ENCODE peak calls at places on chromosomes 5 and 9, in five cellular contexts. W, K, E, L and Q are unnamed samples.
A peak's percentile ranks its signal among the peaks of the same experiment; 100 is the strongest.

GRCh38 chr5:123651234-123651633 is 139.3 kb downstream of the CSNK1G3 start:
- DNase-seq in L (no peak), E (no peak), K (no peak), W (no peak), Q (no peak)

GRCh38 chr5:139808481-139809330 is 13.1 kb downstream of the PSD2 start:
- DNase-seq in E (no peak), L (peak; percentile 42), W (no peak), K (peak; percentile 41), Q (no peak)

GRCh38 chr9:4620881-4621555 is 41.1 kb upstream of the PLPP6 start:
- DNase-seq in L (peak; percentile 37), K (peak; percentile 71), E (no peak), W (no peak), Q (no peak)

GRCh38 chr5:172764861-172765765 is 5.9 kb downstream of the DUSP1 start:
- DNase-seq in K (peak; percentile 100), L (peak; percentile 100), W (peak; percentile 95), E (peak; percentile 98), Q (peak; percentile 92)

GRCh38 chr5:90983748-90984147 is 399.4 kb downstream of the ARRDC3 start:
- DNase-seq in W (no peak), K (peak; percentile 20), E (no peak), L (peak; percentile 32), Q (no peak)

GRCh38 chr5:180367991-180368390 is 14.9 kb upstream of the GFPT2 start:
- DNase-seq in L (no peak), W (no peak), E (no peak), K (no peak), Q (no peak)

GRCh38 chr9:104177003-104177611 is 83.0 kb downstream of the SMC2 start:
- DNase-seq in L (peak; percentile 12), E (no peak), W (no peak), K (peak; percentile 55), Q (no peak)

GRCh38 chr5:156155638-156156037 is 171.3 kb upstream of the SGCD start:
- DNase-seq in L (no peak), W (no peak), K (no peak), E (peak; percentile 15), Q (no peak)

GRCh38 chr5:138450971-138451370 is 12.1 kb downstream of the REEP2 start:
- DNase-seq in K (no peak), L (no peak), E (no peak), W (no peak), Q (no peak)

GRCh38 chr9:133677126-133678010 is 41.2 kb downstream of the DBH start:
- DNase-seq in K (no peak), L (no peak), E (no peak), W (peak; percentile 19), Q (peak; percentile 30)

GRCh38 chr9:114046876-114047275 is 31.2 kb downstream of the AMBP start:
- DNase-seq in L (no peak), W (no peak), K (peak; percentile 18), E (no peak), Q (no peak)

GRCh38 chr9:79257215-79257614 is 314.6 kb upstream of the TLE4 start:
- DNase-seq in E (no peak), K (no peak), L (no peak), W (no peak), Q (no peak)

GRCh38 chr5:169004551-169004950 is 296.4 kb downstream of the SLIT3 start:
- DNase-seq in K (no peak), W (no peak), E (no peak), L (peak; percentile 7), Q (no peak)

GRCh38 chr5:108642170-108642906 is 105.4 kb upstream of the FER start:
- DNase-seq in E (peak; percentile 76), L (peak; percentile 81), W (peak; percentile 16), K (peak; percentile 84), Q (no peak)

GRCh38 chr5:84229045-84229444 is 155.6 kb downstream of the EDIL3 start:
- DNase-seq in W (no peak), K (no peak), L (no peak), E (no peak), Q (no peak)

GRCh38 chr9:23563497-23563896 is 262.5 kb downstream of the ELAVL2 start:
- DNase-seq in L (no peak), K (no peak), W (no peak), E (no peak), Q (no peak)

GRCh38 chr5:9947231-9947693 is 302.4 kb downstream of the ATPSCKMT start:
- DNase-seq in L (peak; percentile 39), E (no peak), W (no peak), K (peak; percentile 31), Q (no peak)

GRCh38 chr5:177446184-177447065 is at the start of gene PRR7:
- DNase-seq in L (peak; percentile 55), W (peak; percentile 51), E (peak; percentile 85), K (peak; percentile 55), Q (peak; percentile 45)